ENCODE peak calls at places on chromosome 13, in seven cellular contexts. E, D, S, Y, R, N and O are unnamed samples.

GRCh38 chr13:107767119-107767518 is 448.2 kb downstream of the LIG4 start:
- DNase-seq in E (peak; percentile 76), D (no peak), S (no peak), Y (no peak), R (no peak), N (no peak), O (no peak)

GRCh38 chr13:101763191-101763590 is 310.7 kb downstream of the ITGBL1 start:
- DNase-seq in E (no peak), D (no peak), S (no peak), Y (no peak), R (no peak), N (no peak), O (no peak)

GRCh38 chr13:101647760-101648159 is 195.3 kb downstream of the ITGBL1 start:
- DNase-seq in E (no peak), D (no peak), S (no peak), Y (no peak), R (no peak), N (no peak), O (no peak)

GRCh38 chr13:85666356-85666755 is 132.9 kb downstream of the SLITRK6 start:
- DNase-seq in E (no peak), D (no peak), S (no peak), Y (no peak), R (no peak), N (no peak), O (no peak)

GRCh38 chr13:96993660-96994029 is 631 bp downstream of the OXGR1 start:
- DNase-seq in E (peak; percentile 22), D (no peak), S (no peak), Y (no peak), R (no peak), N (no peak), O (no peak)

GRCh38 chr13:81591528-81592220 is 1250.7 kb upstream of the SPRY2 start:
- DNase-seq in E (no peak), D (no peak), S (no peak), Y (no peak), R (no peak), N (no peak), O (no peak)

GRCh38 chr13:80591978-80592377 is 251.1 kb upstream of the SPRY2 start:
- DNase-seq in E (no peak), D (no peak), S (no peak), Y (no peak), R (no peak), N (no peak), O (no peak)

GRCh38 chr13:46288570-46289259 is 77.0 kb downstream of the LRRC63 start:
- DNase-seq in E (peak; percentile 39), D (peak; percentile 60), S (no peak), Y (no peak), R (no peak), N (no peak), O (peak; percentile 47)

GRCh38 chr13:110304256-110304655 is 2.7 kb downstream of the COL4A1 start:
- DNase-seq in E (no peak), D (peak; percentile 80), S (peak; percentile 48), Y (no peak), R (peak; percentile 82), N (no peak), O (peak; percentile 20)

GRCh38 chr13:43006893-43007631 is 15.0 kb upstream of the EPSTI1 start:
- DNase-seq in E (no peak), D (peak; percentile 65), S (no peak), Y (no peak), R (peak; percentile 50), N (no peak), O (no peak)

GRCh38 chr13:75480691-75481175 is 1.2 kb downstream of the TBC1D4 start:
- DNase-seq in E (peak; percentile 73), D (peak; percentile 57), S (peak; percentile 27), Y (no peak), R (peak; percentile 42), N (peak; percentile 75), O (peak; percentile 31)

GRCh38 chr13:49532593-49532992 is 36.8 kb downstream of the PHF11 start:
- DNase-seq in E (no peak), D (no peak), S (no peak), Y (no peak), R (no peak), N (no peak), O (no peak)

GRCh38 chr13:33279898-33280549 is 5.5 kb downstream of the STARD13 start:
- DNase-seq in E (no peak), D (peak; percentile 92), S (no peak), Y (no peak), R (peak; percentile 80), N (peak; percentile 63), O (peak; percentile 21)

GRCh38 chr13:35767256-35767981 is 290.9 kb upstream of the MAB21L1 start:
- DNase-seq in E (no peak), D (no peak), S (peak; percentile 76), Y (no peak), R (no peak), N (no peak), O (no peak)

GRCh38 chr13:97043302-97043701 is 49.0 kb upstream of the OXGR1 start:
- DNase-seq in E (no peak), D (peak; percentile 14), S (no peak), Y (no peak), R (peak; percentile 85), N (no peak), O (peak; percentile 65)

GRCh38 chr13:75715598-75716523 is 79.7 kb downstream of the LMO7 start:
- DNase-seq in E (no peak), D (peak; percentile 30), S (no peak), Y (no peak), R (no peak), N (no peak), O (no peak)

GRCh38 chr13:76991432-76991795 is 467 bp upstream of the CLN5 start:
- DNase-seq in E (no peak), D (peak; percentile 27), S (no peak), Y (peak; percentile 40), R (no peak), N (peak; percentile 46), O (peak; percentile 16)

GRCh38 chr13:50357586-50358118 is 342.4 kb downstream of the KCNRG start:
- DNase-seq in E (no peak), D (peak; percentile 45), S (no peak), Y (no peak), R (peak; percentile 70), N (peak; percentile 21), O (peak; percentile 82)

GRCh38 chr13:33676700-33677048 is 141.3 kb upstream of the RFC3 start:
- DNase-seq in E (peak; percentile 66), D (peak; percentile 61), S (peak; percentile 44), Y (no peak), R (peak; percentile 47), N (peak; percentile 38), O (peak; percentile 76)

GRCh38 chr13:109249780-109250528 is 536.4 kb downstream of the IRS2 start:
- DNase-seq in E (no peak), D (peak; percentile 29), S (no peak), Y (no peak), R (no peak), N (no peak), O (no peak)

GRCh38 chr13:85610024-85610423 is 189.2 kb downstream of the SLITRK6 start:
- DNase-seq in E (no peak), D (no peak), S (no peak), Y (no peak), R (no peak), N (no peak), O (no peak)

GRCh38 chr13:50812242-50812641 is 31.2 kb downstream of the DLEU7 start:
- DNase-seq in E (no peak), D (no peak), S (no peak), Y (no peak), R (no peak), N (no peak), O (no peak)

GRCh38 chr13:108003626-108004025 is 211.7 kb downstream of the LIG4 start:
- DNase-seq in E (no peak), D (no peak), S (no peak), Y (no peak), R (no peak), N (no peak), O (no peak)

GRCh38 chr13:40210865-40211585 is 455.4 kb downstream of the FOXO1 start:
- DNase-seq in E (no peak), D (no peak), S (no peak), Y (no peak), R (no peak), N (no peak), O (no peak)

GRCh38 chr13:91185294-91185863 is 162.1 kb upstream of the MIR17HG start:
- DNase-seq in E (peak; percentile 39), D (peak; percentile 45), S (no peak), Y (no peak), R (no peak), N (no peak), O (peak; percentile 12)

GRCh38 chr13:109160357-109160756 is 530.9 kb downstream of the MYO16 start:
- DNase-seq in E (no peak), D (no peak), S (no peak), Y (no peak), R (no peak), N (no peak), O (no peak)

GRCh38 chr13:43767351-43767901 is 19.3 kb downstream of the ENOX1 start:
- DNase-seq in E (peak; percentile 76), D (no peak), S (no peak), Y (no peak), R (no peak), N (no peak), O (peak; percentile 29)

GRCh38 chr13:26629260-26629659 is 71.8 kb downstream of the WASF3 start:
- DNase-seq in E (no peak), D (peak; percentile 38), S (peak; percentile 65), Y (no peak), R (no peak), N (no peak), O (no peak)

GRCh38 chr13:41254902-41255301 is 8.5 kb downstream of the MTRF1 start:
- DNase-seq in E (no peak), D (no peak), S (no peak), Y (no peak), R (no peak), N (no peak), O (no peak)